ENCODE peak calls at places on chromosomes 4 and X, in five cellular contexts. O is K562, E is upper lobe of left lung, Q is HepG2, J is GM12878. B is an unnamed sample.

GRCh38 chr4:17166954-17167353 is 268.5 kb upstream of the LDB2 start:
- ATAC-seq in O (no peak), E (no peak), Q (no peak), J (no peak), B (peak; percentile 53)

GRCh38 chrX:38881727-38882126 is 80.5 kb downstream of the MID1IP1 start:
- ATAC-seq in O (no peak), E (no peak), Q (no peak), J (peak; percentile 64), B (no peak)

GRCh38 chr4:4631150-4631549 is 89.3 kb upstream of the STX18 start:
- ATAC-seq in O (no peak), E (no peak), Q (no peak), J (peak; percentile 99), B (no peak)

GRCh38 chrX:106220177-106220576 is 52.1 kb downstream of the PWWP3B start:
- ATAC-seq in O (no peak), E (no peak), Q (no peak), J (no peak), B (no peak)

GRCh38 chrX:67949270-67949669 is 405.4 kb downstream of the AR start:
- ATAC-seq in O (no peak), E (no peak), Q (no peak), J (no peak), B (no peak)

GRCh38 chr4:169268951-169269781 is 1.6 kb downstream of the SH3RF1 start:
- ATAC-seq in O (no peak), E (no peak), Q (no peak), J (no peak), B (no peak)

GRCh38 chr4:130043796-130044195 is 947.8 kb downstream of the C4orf33 start:
- ATAC-seq in O (no peak), E (no peak), Q (peak; percentile 30), J (peak; percentile 85), B (no peak)

GRCh38 chr4:100420571-100420970 is 97.3 kb downstream of the EMCN start:
- ATAC-seq in O (no peak), E (no peak), Q (no peak), J (no peak), B (no peak)

GRCh38 chr4:85658766-85659439 is 184.0 kb downstream of the ARHGAP24 start:
- ATAC-seq in O (peak; percentile 66), E (no peak), Q (no peak), J (no peak), B (no peak)

GRCh38 chr4:206054-206453 is 81.8 kb downstream of the ZNF718 start:
- ATAC-seq in O (no peak), E (peak; percentile 49), Q (no peak), J (no peak), B (no peak)

GRCh38 chrX:9845574-9845948 is 59.3 kb downstream of the SHROOM2 start:
- ATAC-seq in O (no peak), E (no peak), Q (peak; percentile 96), J (no peak), B (no peak)

GRCh38 chrX:132266583-132267355 is 47.5 kb upstream of the RAP2C start:
- ATAC-seq in O (no peak), E (no peak), Q (no peak), J (peak; percentile 41), B (no peak)

GRCh38 chrX:1536712-1537030 is 314 bp downstream of the P2RY8 start:
- ATAC-seq in O (no peak), E (peak; percentile 61), Q (peak; percentile 51), J (no peak), B (no peak)

GRCh38 chr4:180828455-180829018 is 1414.7 kb upstream of the TENM3 start:
- ATAC-seq in O (no peak), E (no peak), Q (no peak), J (peak; percentile 51), B (no peak)

GRCh38 chr4:38131371-38132139 is 171.4 kb downstream of the PTTG2 start:
- ATAC-seq in O (peak; percentile 80), E (no peak), Q (no peak), J (peak; percentile 57), B (peak; percentile 8)

GRCh38 chrX:24676403-24677024 is 17.2 kb upstream of the POLA1 start:
- ATAC-seq in O (peak; percentile 74), E (no peak), Q (peak; percentile 38), J (peak; percentile 75), B (peak; percentile 25)

GRCh38 chr4:86973668-86974067 is 38.9 kb downstream of the AFF1 start:
- ATAC-seq in O (no peak), E (no peak), Q (peak; percentile 60), J (no peak), B (no peak)

GRCh38 chr4:81562093-81562492 is 90.4 kb upstream of the RASGEF1B start:
- ATAC-seq in O (no peak), E (no peak), Q (no peak), J (peak; percentile 93), B (no peak)

GRCh38 chr4:136725286-136726081 is 806.8 kb downstream of the PCDH18 start:
- ATAC-seq in O (no peak), E (no peak), Q (no peak), J (no peak), B (no peak)

GRCh38 chr4:82681759-82682158 is 116.8 kb downstream of the SCD5 start:
- ATAC-seq in O (no peak), E (no peak), Q (no peak), J (no peak), B (no peak)

GRCh38 chr4:3135155-3136011 is 60.9 kb downstream of the HTT start:
- ATAC-seq in O (no peak), E (no peak), Q (peak; percentile 79), J (no peak), B (no peak)

GRCh38 chrX:78213331-78213730 is 73.9 kb upstream of the TAF9B start:
- ATAC-seq in O (no peak), E (no peak), Q (no peak), J (no peak), B (no peak)

GRCh38 chrX:149255860-149256259 is 249.2 kb downstream of the IDS start:
- ATAC-seq in O (no peak), E (no peak), Q (no peak), J (no peak), B (no peak)

GRCh38 chr4:6200922-6201362 is 593 bp upstream of the JAKMIP1 start:
- ATAC-seq in O (no peak), E (no peak), Q (peak; percentile 23), J (peak; percentile 39), B (no peak)

GRCh38 chrX:43870758-43871419 is 11.4 kb downstream of the MAOB start:
- ATAC-seq in O (no peak), E (no peak), Q (peak; percentile 51), J (no peak), B (no peak)

GRCh38 chrX:49029876-49030275 is 13.3 kb downstream of the TFE3 start:
- ATAC-seq in O (peak; percentile 73), E (no peak), Q (no peak), J (peak; percentile 25), B (peak; percentile 14)

GRCh38 chr4:37946503-37947179 is 13.6 kb upstream of the PTTG2 start:
- ATAC-seq in O (no peak), E (peak; percentile 61), Q (no peak), J (no peak), B (no peak)

GRCh38 chr4:40648742-40649281 is 19.1 kb upstream of the RBM47 start:
- ATAC-seq in O (no peak), E (peak; percentile 15), Q (no peak), J (peak; percentile 84), B (peak; percentile 25)

GRCh38 chr4:42460043-42460442 is 62.8 kb downstream of the SHISA3 start:
- ATAC-seq in O (no peak), E (no peak), Q (peak; percentile 75), J (peak; percentile 97), B (no peak)

GRCh38 chr4:136489101-136489500 is 1043.2 kb downstream of the PCDH18 start:
- ATAC-seq in O (no peak), E (no peak), Q (no peak), J (no peak), B (no peak)

GRCh38 chr4:77147400-77147782 is 9.6 kb upstream of the CCNG2 start:
- ATAC-seq in O (peak; percentile 49), E (no peak), Q (no peak), J (no peak), B (no peak)

GRCh38 chr4:40432504-40432903 is 97.4 kb downstream of the CHRNA9 start:
- ATAC-seq in O (no peak), E (no peak), Q (no peak), J (no peak), B (no peak)

GRCh38 chrX:40147399-40148188 is 49.8 kb upstream of the BCOR start:
- ATAC-seq in O (no peak), E (no peak), Q (no peak), J (no peak), B (no peak)

DNA sequence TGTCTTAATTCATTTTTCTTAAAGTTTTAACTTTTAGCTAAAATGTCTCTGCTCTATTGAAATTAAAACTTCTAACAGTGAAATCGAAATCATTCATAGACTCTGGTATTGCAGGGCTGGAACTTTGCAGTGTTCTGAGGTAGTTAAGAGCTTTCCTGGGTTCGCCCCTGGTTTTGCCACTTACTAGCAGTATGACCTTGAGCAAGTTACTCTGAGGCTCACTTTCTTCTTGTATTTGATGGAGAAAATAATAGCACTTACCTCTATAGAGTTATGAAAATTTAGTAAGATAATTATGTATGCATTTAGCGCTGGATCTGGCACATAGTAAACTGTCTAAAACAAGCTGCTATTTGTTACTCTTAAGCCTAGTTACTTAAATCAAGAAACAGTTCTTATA is 1.7 kb downstream of the SLAIN2 start:
- ATAC-seq in O (no peak), E (no peak), Q (no peak), J (no peak), B (no peak)
- TF ChIP-seq EP300 in O (no peak), E (no peak), Q (no peak), J (no peak), B (no peak)

DNA sequence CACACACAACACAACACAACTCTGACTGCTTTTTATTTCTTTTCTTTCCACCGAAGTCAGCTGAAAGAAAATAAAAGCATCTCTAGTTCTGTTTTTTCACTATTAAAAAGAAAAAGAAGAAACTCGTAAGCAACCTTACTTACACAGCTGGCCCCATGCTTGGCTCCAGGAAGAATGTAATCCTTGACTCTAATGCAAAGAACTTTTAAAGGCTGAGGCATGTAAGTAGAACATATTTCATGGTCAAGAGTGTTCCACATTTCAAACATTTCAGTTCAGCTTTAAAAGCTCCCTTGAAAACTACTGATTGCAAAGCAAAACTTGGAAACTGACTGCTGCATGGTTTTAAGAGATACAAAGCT is 648 bp downstream of the GASK1B start:
- ATAC-seq in O (no peak), E (no peak), Q (no peak), J (no peak), B (no peak)
- H3K27ac ChIP-seq in O (no peak overlapping the region), E (no peak overlapping the region), Q (peak overlapping the region; percentile 79), J (no peak overlapping the region), B (peak overlapping the region; percentile 31)

GRCh38 chr4:185479507-185479971 is 8.0 kb upstream of the CCDC110 start:
- ATAC-seq in O (no peak), E (no peak), Q (no peak), J (peak; percentile 93), B (peak; percentile 43)
- TF ChIP-seq POLR2AphosphoS5 in O (no peak), E (no peak), Q (no peak), J (no peak), B (peak; percentile 29)

GRCh38 chr4:141391293-141391692 is 170.6 kb downstream of the ZNF330 start:
- ATAC-seq in O (no peak), E (no peak), Q (no peak), J (no peak), B (no peak)

GRCh38 chr4:141387299-141387698 is 166.6 kb downstream of the ZNF330 start:
- ATAC-seq in O (no peak), E (no peak), Q (no peak), J (no peak), B (no peak)

GRCh38 chr4:141389649-141390048 is 169.0 kb downstream of the ZNF330 start:
- ATAC-seq in O (no peak), E (no peak), Q (no peak), J (no peak), B (no peak)

GRCh38 chr4:141390527-141391046 is 169.9 kb downstream of the ZNF330 start:
- ATAC-seq in O (no peak), E (no peak), Q (no peak), J (peak; percentile 17), B (no peak)

GRCh38 chr4:141388483-141388882 is 167.8 kb downstream of the ZNF330 start:
- ATAC-seq in O (no peak), E (no peak), Q (no peak), J (no peak), B (no peak)
- TF ChIP-seq EP300 in O (no peak), E (no peak), Q (no peak), J (no peak), B (no peak)